ENCODE peak calls at places on chromosomes 6 and 20, in five cellular contexts. J, K, L, D and F are unnamed samples.

GRCh38 chr6:157227202-157228166 is 95.8 kb downstream of the TMEM242 start:
- DNase-seq in J (no peak), K (no peak), L (peak; percentile 62), D (no peak), F (no peak)

GRCh38 chr6:40727272-40727671 is 140.1 kb upstream of the LRFN2 start:
- DNase-seq in J (no peak), K (no peak), L (peak; percentile 31), D (no peak), F (no peak)

GRCh38 chr6:133241901-133242760 is 974 bp downstream of the EYA4 start:
- DNase-seq in J (no peak), K (no peak), L (peak; percentile 57), D (no peak), F (no peak)

GRCh38 chr20:48070961-48071645 is 285.8 kb upstream of the SULF2 start:
- DNase-seq in J (no peak), K (no peak), L (no peak), D (no peak), F (no peak)

GRCh38 chr20:16020971-16021370 is 552.3 kb downstream of the KIF16B start:
- DNase-seq in J (peak; percentile 48), K (no peak), L (no peak), D (peak; percentile 57), F (no peak)

GRCh38 chr6:149860834-149861602 is 3.1 kb downstream of the LRP11 start:
- DNase-seq in J (no peak), K (no peak), L (peak; percentile 13), D (no peak), F (no peak)

GRCh38 chr6:17714879-17715860 is 8.4 kb upstream of the NUP153 start:
- DNase-seq in J (no peak), K (no peak), L (no peak), D (peak; percentile 92), F (no peak)

GRCh38 chr6:3786131-3786530 is 34.6 kb upstream of the PXDC1 start:
- DNase-seq in J (peak; percentile 26), K (no peak), L (no peak), D (no peak), F (no peak)

GRCh38 chr6:168909288-168909687 is 344.4 kb downstream of the THBS2 start:
- DNase-seq in J (no peak), K (no peak), L (no peak), D (no peak), F (no peak)

GRCh38 chr6:73964455-73964854 is 268.5 kb downstream of the CD109 start:
- DNase-seq in J (no peak), K (no peak), L (no peak), D (no peak), F (no peak)

GRCh38 chr6:112983741-112984221 is 636.7 kb downstream of the RFPL4B start:
- DNase-seq in J (no peak), K (no peak), L (no peak), D (peak; percentile 38), F (no peak)

GRCh38 chr6:152220785-152221184 is 413.3 kb downstream of the ESR1 start:
- DNase-seq in J (no peak), K (no peak), L (no peak), D (peak; percentile 18), F (no peak)